ENCODE peak calls at places on chromosomes 2 and 18, in four cellular contexts. B, W, Y and Z are unnamed samples.

GRCh38 chr18:60372598-60372997 is at the start of gene MC4R:
- DNase-seq in Y (no peak), W (no peak), B (no peak), Z (peak)

GRCh38 chr2:45681675-45682074 is 30.2 kb downstream of the PRKCE start:
- DNase-seq in W (no peak), Y (no peak), B (peak), Z (no peak)

GRCh38 chr2:16487686-16488085 is 177.9 kb downstream of the CYRIA start:
- DNase-seq in B (peak), Y (no peak), W (no peak), Z (no peak)

GRCh38 chr2:233406865-233407264 is 52.6 kb downstream of the DGKD start:
- DNase-seq in W (no peak), B (no peak), Y (no peak), Z (no peak)

GRCh38 chr2:204715332-204715731 is 170.1 kb downstream of the PARD3B start:
- DNase-seq in B (no peak), W (no peak), Y (no peak), Z (no peak)

GRCh38 chr2:227826019-227826521 is 12.4 kb downstream of the CCL20 start:
- DNase-seq in B (no peak), W (no peak), Y (no peak), Z (peak)

GRCh38 chr2:186543561-186544131 is 46.2 kb upstream of the ITGAV start:
- DNase-seq in Y (no peak), W (no peak), B (peak), Z (no peak)

GRCh38 chr2:5695641-5696350 is 3.6 kb downstream of the SOX11 start:
- DNase-seq in B (no peak), Y (no peak), W (no peak), Z (no peak)

GRCh38 chr2:135424849-135425248 is 106.2 kb downstream of the ZRANB3 start:
- DNase-seq in Y (no peak), B (no peak), W (no peak), Z (no peak)

GRCh38 chr2:98295275-98295674 is 51.0 kb upstream of the CNGA3 start:
- DNase-seq in Y (no peak), B (no peak), W (no peak), Z (no peak)

GRCh38 chr2:222257645-222258044 is 41.2 kb downstream of the PAX3 start:
- DNase-seq in W (no peak), Y (no peak), B (no peak), Z (no peak)

GRCh38 chr2:48566582-48566981 is 36.6 kb downstream of the STON1 start:
- DNase-seq in Y (no peak), W (no peak), B (no peak), Z (no peak)

DNA sequence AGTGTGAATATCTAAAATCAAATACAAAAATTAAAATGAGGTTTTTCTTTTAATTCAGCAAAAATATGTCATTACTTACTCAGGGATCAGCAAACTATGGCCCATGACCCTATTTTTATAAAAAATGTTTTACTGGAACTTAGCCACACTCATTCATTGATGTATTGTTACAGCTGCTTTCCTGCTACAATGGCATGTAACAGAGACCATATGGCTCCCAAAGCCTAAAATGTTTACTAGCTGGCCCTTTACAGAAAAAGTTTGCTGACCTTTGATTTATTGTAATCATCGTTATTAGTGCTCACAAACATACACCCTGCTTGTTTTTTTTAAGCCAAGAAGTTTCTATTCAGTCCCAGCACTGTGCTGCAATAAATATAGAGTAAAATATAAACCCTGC is 120.3 kb downstream of the PLA2R1 start:
- DNase-seq in B (no peak), Y (no peak), W (no peak), Z (no peak)
- H3K27ac ChIP-seq in B (no peak), Y (no peak), W (no peak), Z (no peak)

GRCh38 chr2:43346619-43347018 is 120.2 kb upstream of the ZFP36L2 start:
- DNase-seq in Y (no peak), W (no peak), B (no peak), Z (no peak)
- H3K27ac ChIP-seq in Y (no peak), W (peak), B (no peak), Z (no peak)

DNA sequence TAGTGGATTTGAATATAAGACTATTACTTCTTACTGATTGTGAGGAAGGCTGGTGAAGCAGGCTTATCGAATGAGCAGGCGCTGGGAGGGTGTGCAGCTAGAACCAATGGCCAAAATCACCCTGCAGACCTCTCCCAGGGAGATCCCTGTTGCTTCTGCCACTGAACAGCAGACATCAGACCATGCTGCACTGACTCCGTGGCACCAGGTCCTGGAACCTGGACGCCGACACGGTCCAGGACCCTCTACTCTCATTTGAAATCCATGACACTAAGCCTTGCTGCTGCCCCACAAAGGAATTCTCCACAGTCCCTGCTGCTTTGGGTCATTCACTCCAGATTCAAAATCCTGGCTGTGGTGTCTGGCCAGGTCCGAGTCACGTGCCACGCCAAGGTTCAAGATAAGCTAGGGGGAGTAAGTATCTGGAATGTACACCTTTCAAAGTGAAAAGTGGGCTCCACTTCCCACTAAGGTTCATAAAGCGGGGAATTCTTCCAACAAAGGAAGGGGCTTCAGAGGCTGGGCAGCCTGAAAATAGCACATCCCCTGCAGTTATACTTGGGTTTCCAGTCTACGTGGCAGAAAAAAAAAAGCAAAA is 9.0 kb upstream of the YWHAQ start:
- DNase-seq in W (no peak), B (no peak), Y (no peak), Z (no peak)
- H3K27ac ChIP-seq in W (peak), B (no peak), Y (no peak), Z (peak)

GRCh38 chr2:86747708-86748627 is 27.9 kb downstream of the RMND5A start:
- DNase-seq in B (peak), Y (no peak), W (no peak), Z (no peak)
- H3K27ac ChIP-seq in B (no peak), Y (no peak), W (no peak), Z (peak)